ENCODE peak calls at places on chromosomes 4 and X, in eight cellular contexts. B is epithelial cell of proximal tubule, Q is GM12865, G is HepG2, I is caudate nucleus, K is globus pallidus, O is NCI-H2107, P is AG20443. J is an unnamed sample.

GRCh38 chrX:139559383-139560042 is 29.0 kb downstream of the F9 start:
- DNase-seq in B (peak; percentile 18), Q (peak; percentile 70), G (peak; percentile 36), K (peak; percentile 3), I (no peak), O (no peak), P (peak; percentile 35), J (peak; percentile 17)

GRCh38 chrX:9966775-9967408 is at the start of gene CLDN34:
- DNase-seq in G (no peak), I (no peak), P (no peak), O (no peak), K (no peak), Q (no peak), B (no peak), J (no peak)

GRCh38 chr4:127479031-127479622 is 153.6 kb upstream of the INTU start:
- DNase-seq in B (no peak), I (no peak), P (peak; percentile 18), G (peak; percentile 5), O (peak; percentile 1), K (no peak), Q (peak; percentile 35), J (no peak)

GRCh38 chr4:41456559-41457101 is 81.3 kb upstream of the LIMCH1 start:
- DNase-seq in Q (no peak), K (peak; percentile 77), O (no peak), G (no peak), B (no peak), P (no peak), I (no peak), J (no peak)

GRCh38 chr4:126800723-126801191 is 832.0 kb upstream of the INTU start:
- DNase-seq in K (no peak), Q (no peak), O (no peak), B (no peak), P (no peak), I (no peak), G (no peak), J (no peak)

GRCh38 chrX:56031409-56031808 is 200.7 kb upstream of the KLF8 start:
- DNase-seq in I (no peak), Q (no peak), O (no peak), G (no peak), K (no peak), P (no peak), B (no peak), J (no peak)

GRCh38 chr4:184476660-184477059 is 2.3 kb upstream of the IRF2 start:
- DNase-seq in O (no peak), I (no peak), P (no peak), G (no peak), B (no peak), K (no peak), Q (peak; percentile 57), J (no peak)

GRCh38 chr4:40121515-40121914 is 64.9 kb downstream of the N4BP2 start:
- DNase-seq in Q (peak; percentile 30), K (peak; percentile 48), B (peak; percentile 44), P (peak; percentile 58), G (no peak), O (no peak), I (no peak), J (peak; percentile 5)

GRCh38 chr4:140052050-140052449 is 101.9 kb downstream of the MAML3 start:
- DNase-seq in O (no peak), B (no peak), P (peak; percentile 68), Q (peak; percentile 7), I (peak; percentile 8), G (peak; percentile 10), K (peak; percentile 51), J (no peak)

GRCh38 chr4:173371292-173372192 is 788 bp downstream of the SAP30 start:
- DNase-seq in O (peak; percentile 26), K (peak; percentile 82), I (peak; percentile 69), G (peak; percentile 29), P (peak; percentile 82), Q (peak; percentile 65), B (no peak), J (peak; percentile 32)

J was measured in AG09309.